ENCODE peak calls at places on chromosomes 12 and 14, in four cellular contexts. One of them, this sample, is unnamed.
A peak's percentile ranks its signal among the peaks of the same experiment; 100 is the strongest.

GRCh38 chr12:91339106-91339505 is 156.5 kb upstream of the DCN start:
- DNase-seq in uterus: no peak
- DNase-seq in esophagus squamous epithelium: no peak
- DNase-seq in breast epithelium: no peak
- DNase-seq in this sample: no peak

GRCh38 chr12:15829949-15830348 is 40.8 kb upstream of the EPS8 start:
- DNase-seq in uterus: no peak
- DNase-seq in esophagus squamous epithelium: no peak
- DNase-seq in breast epithelium: no peak
- DNase-seq in this sample: no peak

GRCh38 chr14:104439625-104440024 is 139.9 kb upstream of the C14orf180 start:
- DNase-seq in uterus: no peak
- DNase-seq in esophagus squamous epithelium: no peak
- DNase-seq in breast epithelium: no peak
- DNase-seq in this sample: no peak

GRCh38 chr14:60506010-60506409 is 2.9 kb upstream of the SIX6 start:
- DNase-seq in uterus: no peak
- DNase-seq in esophagus squamous epithelium: no peak
- DNase-seq in breast epithelium: no peak
- DNase-seq in this sample: no peak

GRCh38 chr12:6620885-6621274 is 13.7 kb upstream of the CHD4 start:
- DNase-seq in uterus: no peak
- DNase-seq in esophagus squamous epithelium: no peak
- DNase-seq in breast epithelium: no peak
- DNase-seq in this sample: no peak

GRCh38 chr12:59322473-59322872 is 273.4 kb upstream of the SLC16A7 start:
- DNase-seq in uterus: no peak
- DNase-seq in esophagus squamous epithelium: no peak
- DNase-seq in breast epithelium: no peak
- DNase-seq in this sample: no peak

GRCh38 chr12:110269622-110270124 is 11.4 kb upstream of the ATP2A2 start:
- DNase-seq in uterus: peak; percentile 35
- DNase-seq in esophagus squamous epithelium: no peak
- DNase-seq in breast epithelium: no peak
- DNase-seq in this sample: no peak

GRCh38 chr12:93743999-93744689 is 67.0 kb downstream of the CRADD start:
- DNase-seq in uterus: no peak
- DNase-seq in esophagus squamous epithelium: no peak
- DNase-seq in breast epithelium: peak; percentile 50
- DNase-seq in this sample: no peak

GRCh38 chr14:87102979-87103378 is 890.0 kb downstream of the GALC start:
- DNase-seq in uterus: no peak
- DNase-seq in esophagus squamous epithelium: no peak
- DNase-seq in breast epithelium: no peak
- DNase-seq in this sample: no peak

GRCh38 chr14:99899578-99900178 is 106.5 kb downstream of the EML1 start:
- DNase-seq in uterus: no peak
- DNase-seq in esophagus squamous epithelium: no peak
- DNase-seq in breast epithelium: no peak
- DNase-seq in this sample: no peak

GRCh38 chr12:1594295-1595025 is at the start of gene FBXL14:
- DNase-seq in uterus: peak; percentile 90
- DNase-seq in esophagus squamous epithelium: peak; percentile 60
- DNase-seq in breast epithelium: peak; percentile 60
- DNase-seq in this sample: peak; percentile 94
- TF ChIP-seq POLR2A in uterus: peak; percentile 65
- TF ChIP-seq POLR2A in esophagus squamous epithelium: peak; percentile 47
- TF ChIP-seq POLR2A in breast epithelium: no peak
- TF ChIP-seq POLR2A in this sample: peak; percentile 68

DNA sequence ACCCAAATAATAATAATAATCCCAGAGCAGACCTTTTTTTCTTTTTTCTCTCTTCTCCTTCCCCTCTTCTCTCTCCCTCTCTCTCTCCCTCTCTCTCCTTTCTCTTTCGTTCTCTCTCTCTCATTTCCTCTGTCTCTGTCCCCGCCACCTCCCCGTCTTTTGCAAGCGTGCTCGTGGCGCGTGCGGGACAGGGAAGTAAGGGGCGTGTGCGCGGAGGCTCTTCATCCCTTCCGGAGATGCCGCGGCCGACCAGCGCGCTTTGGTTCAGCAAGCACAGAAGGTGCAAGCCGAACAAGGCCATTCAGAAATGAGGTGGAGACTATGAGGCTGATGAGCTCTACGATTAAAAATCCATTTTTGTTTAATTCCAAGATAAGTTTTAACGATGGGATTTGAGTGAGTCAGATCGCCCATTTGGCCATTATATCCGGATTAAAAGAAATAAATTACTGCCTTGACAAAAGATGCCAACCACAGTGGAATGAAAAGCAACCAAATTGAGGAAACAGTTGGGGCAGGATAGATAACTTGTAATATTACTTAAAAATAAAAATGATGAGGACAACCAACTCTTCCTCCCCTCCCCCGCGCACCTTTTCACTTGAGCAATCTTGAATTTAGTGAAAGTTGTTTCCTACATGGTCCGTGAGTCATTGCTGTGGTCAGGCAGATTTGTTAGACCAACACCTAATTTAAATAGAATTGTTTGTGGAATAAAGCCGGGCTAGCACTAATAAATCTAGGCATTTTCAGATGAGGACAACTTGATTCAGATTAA is 1.2 kb upstream of the AMIGO2 start:
- DNase-seq in uterus: peak; percentile 76
- DNase-seq in esophagus squamous epithelium: no peak
- DNase-seq in breast epithelium: peak; percentile 58
- DNase-seq in this sample: peak; percentile 66
- H3K4me1 ChIP-seq in uterus: peaks cover 7% of the 10 kb centered on the region
- H3K4me1 ChIP-seq in esophagus squamous epithelium: peaks cover 23% of the 10 kb centered on the region
- H3K4me1 ChIP-seq in breast epithelium: no peaks in the 10 kb centered on the region
- H3K4me1 ChIP-seq in this sample: no peaks in the 10 kb centered on the region

DNA sequence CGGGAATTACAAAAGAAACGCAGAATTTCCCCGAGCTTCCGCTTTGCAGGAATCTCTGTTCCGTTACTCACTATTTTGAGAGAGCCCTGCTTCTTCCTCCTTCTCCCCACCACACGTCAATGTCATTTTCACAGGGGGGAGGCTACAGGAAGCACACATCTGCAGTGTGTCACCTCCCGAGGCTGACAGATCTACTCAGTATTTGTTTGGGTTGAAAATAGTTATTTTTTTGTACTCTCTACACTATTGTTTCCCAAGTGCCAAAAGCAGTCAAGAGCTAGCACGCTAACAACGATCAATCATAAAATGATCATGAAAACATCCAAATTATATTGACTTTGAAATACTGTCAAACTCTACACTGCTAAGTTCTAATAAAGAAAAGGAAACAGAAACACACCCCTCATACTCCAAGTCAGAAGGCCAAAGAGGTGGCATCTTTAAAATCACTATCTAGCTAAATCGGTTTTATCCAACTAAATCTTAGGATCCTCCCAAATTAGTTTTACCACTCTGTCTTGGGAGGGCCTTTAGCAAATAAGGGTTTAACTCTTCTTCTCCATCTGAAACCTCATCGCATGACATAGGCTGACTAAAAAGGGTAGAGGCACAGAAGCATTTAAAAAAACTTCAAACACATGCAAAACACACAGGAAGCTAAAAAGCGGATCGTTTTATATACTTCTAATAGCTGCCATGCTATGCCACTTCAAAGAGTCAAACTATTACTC is 51.8 kb downstream of the FOXN3 start:
- DNase-seq in uterus: peak; percentile 34
- DNase-seq in esophagus squamous epithelium: no peak
- DNase-seq in breast epithelium: no peak
- DNase-seq in this sample: no peak
- TF ChIP-seq POLR2A in uterus: no peak
- TF ChIP-seq POLR2A in esophagus squamous epithelium: no peak
- TF ChIP-seq POLR2A in breast epithelium: no peak
- TF ChIP-seq POLR2A in this sample: no peak

GRCh38 chr14:66000771-66001170 is 485.4 kb upstream of the CCDC196 start:
- DNase-seq in uterus: no peak
- DNase-seq in esophagus squamous epithelium: no peak
- DNase-seq in breast epithelium: no peak
- DNase-seq in this sample: no peak
- H3K4me1 ChIP-seq in uterus: no peaks in the 10 kb centered on the region
- H3K4me1 ChIP-seq in esophagus squamous epithelium: no peaks in the 10 kb centered on the region
- H3K4me1 ChIP-seq in breast epithelium: no peaks in the 10 kb centered on the region
- H3K4me1 ChIP-seq in this sample: no peaks in the 10 kb centered on the region

DNA sequence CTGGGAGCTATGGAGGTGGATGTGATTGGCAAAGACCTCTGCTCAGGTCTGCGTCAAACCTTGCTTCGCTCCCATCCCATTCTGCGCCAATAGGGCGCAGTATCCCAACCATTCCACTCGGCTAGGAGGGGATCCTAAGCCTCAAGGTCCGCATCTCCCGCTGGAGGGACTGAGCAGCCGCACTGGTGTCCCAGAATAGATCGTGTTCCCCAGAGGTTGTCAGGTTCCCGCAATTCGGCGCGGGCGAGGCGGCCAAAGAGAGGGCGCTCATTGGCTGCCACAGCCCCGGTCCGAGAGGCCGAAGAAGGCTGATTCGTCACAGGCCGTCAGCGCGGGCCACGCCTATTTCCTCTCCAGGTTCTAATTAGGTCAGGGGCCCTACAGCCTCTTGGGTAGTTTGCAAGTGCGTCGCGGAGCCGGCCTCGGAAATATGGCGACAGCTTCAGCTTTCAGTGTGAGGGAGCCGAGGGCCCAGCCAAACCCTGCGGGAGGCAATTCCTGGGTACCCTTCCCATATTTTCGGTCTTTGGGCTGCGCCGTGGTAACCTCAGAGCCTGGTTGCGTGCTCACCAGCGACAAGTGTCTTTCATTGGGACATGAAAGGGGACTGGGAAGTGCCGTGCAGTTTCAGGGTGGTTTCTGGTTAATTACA is 5.0 kb downstream of the OR10AD1 start:
- DNase-seq in uterus: peak; percentile 96
- DNase-seq in esophagus squamous epithelium: peak; percentile 90
- DNase-seq in breast epithelium: peak; percentile 98
- DNase-seq in this sample: peak; percentile 97
- TF ChIP-seq POLR2A in uterus: peak; percentile 87
- TF ChIP-seq POLR2A in esophagus squamous epithelium: peak; percentile 98
- TF ChIP-seq POLR2A in breast epithelium: peak; percentile 93
- TF ChIP-seq POLR2A in this sample: peak; percentile 98

GRCh38 chr14:49971156-49972141 is 78.6 kb downstream of the ARF6 start:
- DNase-seq in uterus: no peak
- DNase-seq in esophagus squamous epithelium: no peak
- DNase-seq in breast epithelium: no peak
- DNase-seq in this sample: no peak
- H3K4me1 ChIP-seq in uterus: no peaks in the 10 kb centered on the region
- H3K4me1 ChIP-seq in esophagus squamous epithelium: peaks cover 68% of the 10 kb centered on the region
- H3K4me1 ChIP-seq in breast epithelium: peaks cover 26% of the 10 kb centered on the region
- H3K4me1 ChIP-seq in this sample: peaks cover 26% of the 10 kb centered on the region

GRCh38 chr12:113237748-113238147 is 16.5 kb downstream of the TPCN1 start:
- DNase-seq in uterus: no peak
- DNase-seq in esophagus squamous epithelium: no peak
- DNase-seq in breast epithelium: no peak
- DNase-seq in this sample: no peak

GRCh38 chr12:113238309-113238708 is 17.0 kb downstream of the TPCN1 start:
- DNase-seq in uterus: no peak
- DNase-seq in esophagus squamous epithelium: no peak
- DNase-seq in breast epithelium: no peak
- DNase-seq in this sample: no peak

GRCh38 chr12:113234483-113234882 is 13.2 kb downstream of the TPCN1 start:
- DNase-seq in uterus: no peak
- DNase-seq in esophagus squamous epithelium: no peak
- DNase-seq in breast epithelium: no peak
- DNase-seq in this sample: no peak

GRCh38 chr12:113235976-113236375 is 14.7 kb downstream of the TPCN1 start:
- DNase-seq in uterus: no peak
- DNase-seq in esophagus squamous epithelium: no peak
- DNase-seq in breast epithelium: no peak
- DNase-seq in this sample: peak; percentile 49

DNA sequence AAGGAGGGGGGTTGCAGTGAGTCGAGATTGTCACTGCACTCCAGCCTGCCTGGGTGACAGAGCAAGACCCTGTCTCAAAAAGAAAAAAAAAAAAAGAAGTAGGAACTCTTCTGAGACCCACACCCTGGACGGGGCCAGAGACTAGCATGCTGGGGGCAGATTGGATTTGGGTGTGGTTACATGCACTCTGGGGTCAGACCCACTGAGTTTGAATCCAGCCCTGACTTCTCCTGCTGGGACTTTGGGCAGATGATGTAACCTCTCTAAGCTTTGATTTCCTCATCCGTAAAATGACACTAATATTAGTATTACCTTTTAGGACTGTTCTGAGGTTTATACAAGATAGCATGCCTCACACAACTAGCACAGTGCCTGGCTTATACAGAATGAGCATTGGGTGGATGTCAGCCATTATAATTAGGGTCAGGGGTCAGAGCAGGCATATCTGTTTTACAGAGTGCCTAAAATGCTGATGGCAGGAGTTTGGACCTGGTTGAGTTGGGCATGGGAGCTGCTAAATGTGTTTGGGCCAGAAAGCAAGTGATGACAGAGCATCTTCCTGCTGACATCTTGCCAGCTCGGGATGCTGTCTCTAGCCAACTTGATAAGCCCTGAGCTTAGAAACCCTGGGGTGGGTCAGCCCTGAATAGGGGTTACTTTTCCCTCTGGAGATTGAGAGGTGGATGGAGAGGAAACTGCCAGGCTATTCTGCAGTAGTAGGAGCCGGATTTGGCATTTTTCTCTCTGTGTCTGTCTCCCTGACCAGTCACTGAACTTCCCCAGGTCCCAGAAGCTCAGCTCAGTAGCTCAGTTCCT is 15.5 kb downstream of the TPCN1 start:
- DNase-seq in uterus: no peak
- DNase-seq in esophagus squamous epithelium: no peak
- DNase-seq in breast epithelium: no peak
- DNase-seq in this sample: no peak
- TF ChIP-seq POLR2A in uterus: no peak
- TF ChIP-seq POLR2A in esophagus squamous epithelium: no peak
- TF ChIP-seq POLR2A in breast epithelium: no peak
- TF ChIP-seq POLR2A in this sample: no peak

DNA sequence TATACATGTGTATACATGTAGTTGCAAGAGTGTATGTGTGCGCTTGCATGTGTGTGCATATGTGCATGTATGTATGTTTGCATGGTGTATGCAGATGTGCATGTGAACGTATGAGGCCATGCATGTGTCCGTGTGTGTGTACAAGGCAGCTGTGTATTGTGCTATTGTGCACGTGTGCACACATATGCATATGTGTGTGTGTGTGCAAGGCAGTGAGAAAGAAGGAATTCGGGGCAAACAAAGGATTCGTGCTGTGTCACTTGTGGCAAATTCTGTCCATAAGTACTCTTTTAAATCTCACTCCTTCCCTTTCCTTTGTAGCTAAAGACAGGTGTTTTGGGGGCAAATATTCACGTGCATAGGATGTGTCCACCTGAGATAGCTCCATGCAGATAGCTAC is 227.1 kb downstream of the VRK1 start:
- DNase-seq in uterus: no peak
- DNase-seq in esophagus squamous epithelium: no peak
- DNase-seq in breast epithelium: no peak
- DNase-seq in this sample: no peak
- H3K4me1 ChIP-seq in uterus: no peaks in the 10 kb centered on the region
- H3K4me1 ChIP-seq in esophagus squamous epithelium: no peaks in the 10 kb centered on the region
- H3K4me1 ChIP-seq in breast epithelium: no peaks in the 10 kb centered on the region
- H3K4me1 ChIP-seq in this sample: no peaks in the 10 kb centered on the region

GRCh38 chr14:31109257-31109656 is 83.1 kb upstream of the STRN3 start:
- DNase-seq in uterus: no peak
- DNase-seq in esophagus squamous epithelium: no peak
- DNase-seq in breast epithelium: no peak
- DNase-seq in this sample: no peak
- TF ChIP-seq POLR2A in uterus: no peak
- TF ChIP-seq POLR2A in esophagus squamous epithelium: no peak
- TF ChIP-seq POLR2A in breast epithelium: no peak
- TF ChIP-seq POLR2A in this sample: no peak

GRCh38 chr14:74546416-74546815 is 52.9 kb downstream of the ISCA2 start:
- DNase-seq in uterus: no peak
- DNase-seq in esophagus squamous epithelium: no peak
- DNase-seq in breast epithelium: no peak
- DNase-seq in this sample: peak; percentile 38
- H3K4me1 ChIP-seq in uterus: no peaks in the 10 kb centered on the region
- H3K4me1 ChIP-seq in esophagus squamous epithelium: peaks cover 11% of the 10 kb centered on the region
- H3K4me1 ChIP-seq in breast epithelium: no peaks in the 10 kb centered on the region
- H3K4me1 ChIP-seq in this sample: no peaks in the 10 kb centered on the region

This sample was measured in right lobe of liver.